ENCODE peak calls at places on chromosomes 4 and X, in ten cellular contexts. One of them, this sample, is unnamed. For H3K27me3, the result is how much of the 10 kb centered on the place peaks cover.

GRCh38 chrX:153405426-153405825 is 4.3 kb upstream of the PNMA6E start:
- DNase-seq in transverse colon: no peak
- DNase-seq in Peyer's patch: no peak
- DNase-seq in IMR-90: no peak
- DNase-seq in suprapubic skin: no peak
- DNase-seq in heart left ventricle: no peak
- DNase-seq in spleen: peak
- DNase-seq in HCT116: no peak
- DNase-seq in tibial nerve: no peak
- DNase-seq in HepG2: no peak
- DNase-seq in this sample: no peak

GRCh38 chr4:168694669-168695068 is 197.8 kb downstream of the PALLD start:
- DNase-seq in transverse colon: no peak
- DNase-seq in Peyer's patch: no peak
- DNase-seq in IMR-90: peak
- DNase-seq in suprapubic skin: no peak
- DNase-seq in heart left ventricle: no peak
- DNase-seq in spleen: no peak
- DNase-seq in HCT116: no peak
- DNase-seq in tibial nerve: no peak
- DNase-seq in HepG2: no peak
- DNase-seq in this sample: no peak

GRCh38 chr4:143482753-143483362 is 30.6 kb upstream of the SMARCA5 start:
- DNase-seq in transverse colon: no peak
- DNase-seq in Peyer's patch: no peak
- DNase-seq in IMR-90: peak
- DNase-seq in suprapubic skin: no peak
- DNase-seq in heart left ventricle: peak
- DNase-seq in spleen: no peak
- DNase-seq in HCT116: peak
- DNase-seq in tibial nerve: no peak
- DNase-seq in HepG2: peak
- DNase-seq in this sample: no peak

GRCh38 chr4:79575709-79576479 is 167.9 kb upstream of the GK2 start:
- DNase-seq in transverse colon: no peak
- DNase-seq in Peyer's patch: no peak
- DNase-seq in IMR-90: no peak
- DNase-seq in suprapubic skin: no peak
- DNase-seq in heart left ventricle: no peak
- DNase-seq in spleen: no peak
- DNase-seq in HCT116: no peak
- DNase-seq in tibial nerve: no peak
- DNase-seq in HepG2: no peak
- DNase-seq in this sample: no peak

GRCh38 chrX:40068048-40068447 is 29.7 kb downstream of the BCOR start:
- DNase-seq in transverse colon: no peak
- DNase-seq in Peyer's patch: no peak
- DNase-seq in IMR-90: no peak
- DNase-seq in suprapubic skin: peak
- DNase-seq in heart left ventricle: no peak
- DNase-seq in spleen: no peak
- DNase-seq in HCT116: no peak
- DNase-seq in tibial nerve: no peak
- DNase-seq in HepG2: no peak
- DNase-seq in this sample: no peak

GRCh38 chr4:5361968-5362367 is 310.7 kb downstream of the STK32B start:
- DNase-seq in transverse colon: no peak
- DNase-seq in Peyer's patch: no peak
- DNase-seq in IMR-90: peak
- DNase-seq in suprapubic skin: no peak
- DNase-seq in heart left ventricle: no peak
- DNase-seq in spleen: no peak
- DNase-seq in HCT116: no peak
- DNase-seq in tibial nerve: no peak
- DNase-seq in HepG2: no peak
- DNase-seq in this sample: no peak

GRCh38 chr4:77142642-77143020 is 14.4 kb upstream of the CCNG2 start:
- DNase-seq in transverse colon: no peak
- DNase-seq in Peyer's patch: no peak
- DNase-seq in IMR-90: no peak
- DNase-seq in suprapubic skin: no peak
- DNase-seq in heart left ventricle: no peak
- DNase-seq in spleen: no peak
- DNase-seq in HCT116: no peak
- DNase-seq in tibial nerve: no peak
- DNase-seq in HepG2: no peak
- DNase-seq in this sample: no peak

GRCh38 chr4:32775049-32775448 is 2054.9 kb downstream of the PCDH7 start:
- DNase-seq in transverse colon: no peak
- DNase-seq in Peyer's patch: no peak
- DNase-seq in IMR-90: no peak
- DNase-seq in suprapubic skin: no peak
- DNase-seq in heart left ventricle: no peak
- DNase-seq in spleen: no peak
- DNase-seq in HCT116: peak
- DNase-seq in tibial nerve: no peak
- DNase-seq in HepG2: peak
- DNase-seq in this sample: no peak

GRCh38 chr4:184848510-184848909 is 22.7 kb upstream of the ACSL1 start:
- DNase-seq in transverse colon: no peak
- DNase-seq in Peyer's patch: no peak
- DNase-seq in IMR-90: no peak
- DNase-seq in suprapubic skin: no peak
- DNase-seq in heart left ventricle: no peak
- DNase-seq in spleen: no peak
- DNase-seq in HCT116: no peak
- DNase-seq in tibial nerve: no peak
- DNase-seq in HepG2: no peak
- DNase-seq in this sample: no peak

GRCh38 chr4:184849184-184849583 is 23.4 kb upstream of the ACSL1 start:
- DNase-seq in transverse colon: no peak
- DNase-seq in Peyer's patch: no peak
- DNase-seq in IMR-90: no peak
- DNase-seq in suprapubic skin: no peak
- DNase-seq in heart left ventricle: no peak
- DNase-seq in spleen: no peak
- DNase-seq in HCT116: no peak
- DNase-seq in tibial nerve: no peak
- DNase-seq in HepG2: no peak
- DNase-seq in this sample: no peak

GRCh38 chr4:184851200-184851541 is 25.4 kb upstream of the ACSL1 start:
- DNase-seq in transverse colon: peak
- DNase-seq in Peyer's patch: peak
- DNase-seq in IMR-90: no peak
- DNase-seq in suprapubic skin: no peak
- DNase-seq in heart left ventricle: no peak
- DNase-seq in spleen: no peak
- DNase-seq in HCT116: no peak
- DNase-seq in tibial nerve: no peak
- DNase-seq in HepG2: no peak
- DNase-seq in this sample: no peak

GRCh38 chr4:184853385-184853784 is 27.6 kb upstream of the ACSL1 start:
- DNase-seq in transverse colon: no peak
- DNase-seq in Peyer's patch: no peak
- DNase-seq in IMR-90: no peak
- DNase-seq in suprapubic skin: no peak
- DNase-seq in heart left ventricle: no peak
- DNase-seq in spleen: no peak
- DNase-seq in HCT116: no peak
- DNase-seq in tibial nerve: no peak
- DNase-seq in HepG2: no peak
- DNase-seq in this sample: no peak

DNA sequence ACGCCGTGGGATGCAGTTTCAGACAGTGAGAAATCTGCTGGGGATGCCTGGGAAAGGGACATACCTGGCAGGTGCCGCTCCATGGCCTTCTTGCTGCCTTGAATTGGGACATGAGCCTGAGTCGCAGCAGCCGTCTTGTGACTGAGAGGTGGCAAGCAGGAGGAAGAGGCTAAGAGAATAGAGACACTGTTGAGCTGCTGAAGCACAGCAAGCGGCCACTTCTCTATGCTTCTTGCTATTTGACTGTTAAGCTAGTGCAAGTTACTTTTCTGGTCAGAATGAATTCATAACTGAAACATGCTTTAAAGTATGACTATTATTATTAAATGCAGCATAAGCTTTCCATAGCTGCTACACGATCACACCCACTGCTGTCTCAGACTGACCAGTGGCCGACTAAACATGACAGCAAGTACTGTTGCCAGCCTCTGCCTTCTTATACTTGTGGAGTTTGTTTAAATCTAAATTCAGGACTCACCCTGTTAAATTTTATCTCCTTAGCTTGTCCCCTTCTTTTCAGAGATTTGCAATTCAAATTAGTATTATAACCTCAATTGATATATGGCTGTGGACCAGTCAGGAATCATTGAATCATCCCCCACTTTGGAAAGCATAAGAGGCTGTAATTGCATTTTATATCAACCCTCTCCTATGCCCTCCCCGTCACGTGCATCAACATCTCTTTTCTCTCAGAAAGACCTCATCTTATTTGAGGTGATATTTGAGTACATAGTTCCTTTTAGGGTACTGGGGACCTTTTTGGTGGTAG is 24.8 kb upstream of the ACSL1 start:
- DNase-seq in transverse colon: no peak
- DNase-seq in Peyer's patch: peak
- DNase-seq in IMR-90: no peak
- DNase-seq in suprapubic skin: no peak
- DNase-seq in heart left ventricle: no peak
- DNase-seq in spleen: peak
- DNase-seq in HCT116: no peak
- DNase-seq in tibial nerve: no peak
- DNase-seq in HepG2: no peak
- DNase-seq in this sample: no peak
- TF ChIP-seq POLR2A in transverse colon: no peak
- TF ChIP-seq POLR2A in Peyer's patch: no peak
- TF ChIP-seq POLR2A in IMR-90: no peak
- TF ChIP-seq POLR2A in suprapubic skin: no peak
- TF ChIP-seq POLR2A in heart left ventricle: no peak
- TF ChIP-seq POLR2A in spleen: no peak
- TF ChIP-seq POLR2A in HCT116: no peak
- TF ChIP-seq POLR2A in tibial nerve: peak
- TF ChIP-seq POLR2A in HepG2: no peak
- TF ChIP-seq POLR2A in this sample: no peak

GRCh38 chrX:25006586-25007058 is 9.1 kb downstream of the ARX start:
- DNase-seq in transverse colon: no peak
- DNase-seq in Peyer's patch: no peak
- DNase-seq in IMR-90: no peak
- DNase-seq in suprapubic skin: no peak
- DNase-seq in heart left ventricle: no peak
- DNase-seq in spleen: no peak
- DNase-seq in HCT116: no peak
- DNase-seq in tibial nerve: no peak
- DNase-seq in HepG2: no peak
- DNase-seq in this sample: no peak

GRCh38 chrX:25004040-25004439 is 11.7 kb downstream of the ARX start:
- DNase-seq in transverse colon: no peak
- DNase-seq in Peyer's patch: no peak
- DNase-seq in IMR-90: no peak
- DNase-seq in suprapubic skin: no peak
- DNase-seq in heart left ventricle: no peak
- DNase-seq in spleen: no peak
- DNase-seq in HCT116: no peak
- DNase-seq in tibial nerve: no peak
- DNase-seq in HepG2: no peak
- DNase-seq in this sample: no peak

GRCh38 chrX:25004485-25005032 is 11.2 kb downstream of the ARX start:
- DNase-seq in transverse colon: no peak
- DNase-seq in Peyer's patch: no peak
- DNase-seq in IMR-90: no peak
- DNase-seq in suprapubic skin: no peak
- DNase-seq in heart left ventricle: no peak
- DNase-seq in spleen: no peak
- DNase-seq in HCT116: no peak
- DNase-seq in tibial nerve: no peak
- DNase-seq in HepG2: no peak
- DNase-seq in this sample: peak

GRCh38 chrX:25005382-25006185 is 10.2 kb downstream of the ARX start:
- DNase-seq in transverse colon: no peak
- DNase-seq in Peyer's patch: no peak
- DNase-seq in IMR-90: no peak
- DNase-seq in suprapubic skin: no peak
- DNase-seq in heart left ventricle: no peak
- DNase-seq in spleen: no peak
- DNase-seq in HCT116: no peak
- DNase-seq in tibial nerve: no peak
- DNase-seq in HepG2: no peak
- DNase-seq in this sample: peak

GRCh38 chrX:25005034-25005381 is 10.8 kb downstream of the ARX start:
- DNase-seq in transverse colon: no peak
- DNase-seq in Peyer's patch: no peak
- DNase-seq in IMR-90: no peak
- DNase-seq in suprapubic skin: no peak
- DNase-seq in heart left ventricle: no peak
- DNase-seq in spleen: no peak
- DNase-seq in HCT116: no peak
- DNase-seq in tibial nerve: no peak
- DNase-seq in HepG2: no peak
- DNase-seq in this sample: no peak
- H3K27me3 ChIP-seq in transverse colon: half or more
- H3K27me3 ChIP-seq in Peyer's patch: under half
- H3K27me3 ChIP-seq in IMR-90: half or more
- H3K27me3 ChIP-seq in suprapubic skin: half or more
- H3K27me3 ChIP-seq in heart left ventricle: under half
- H3K27me3 ChIP-seq in spleen: half or more
- H3K27me3 ChIP-seq in HCT116: under half
- H3K27me3 ChIP-seq in tibial nerve: under half
- H3K27me3 ChIP-seq in HepG2: under half
- H3K27me3 ChIP-seq in this sample: under half

DNA sequence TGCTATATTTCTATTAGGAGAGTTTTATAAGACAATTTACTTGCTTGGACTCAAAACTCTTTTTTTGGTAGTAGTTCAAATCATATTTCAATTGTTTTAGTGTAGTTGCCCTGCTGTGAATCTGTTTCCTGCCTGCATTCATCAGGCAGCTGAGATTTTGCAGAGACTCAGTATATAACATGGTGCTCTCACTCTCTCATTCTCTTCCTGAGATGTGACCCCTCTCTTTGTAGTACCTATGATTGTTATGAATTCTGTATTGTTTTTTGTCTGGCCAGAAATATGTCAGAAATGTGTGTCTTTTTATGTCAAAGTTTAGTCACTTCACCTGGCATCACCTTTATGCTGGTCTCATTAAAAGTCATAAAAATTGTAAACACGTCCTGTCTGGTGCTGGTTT is 374.0 kb downstream of the RAPGEF2 start:
- DNase-seq in transverse colon: no peak
- DNase-seq in Peyer's patch: no peak
- DNase-seq in IMR-90: no peak
- DNase-seq in suprapubic skin: no peak
- DNase-seq in heart left ventricle: no peak
- DNase-seq in spleen: no peak
- DNase-seq in HCT116: no peak
- DNase-seq in tibial nerve: no peak
- DNase-seq in HepG2: no peak
- DNase-seq in this sample: no peak
- TF ChIP-seq POLR2A in transverse colon: no peak
- TF ChIP-seq POLR2A in Peyer's patch: no peak
- TF ChIP-seq POLR2A in IMR-90: no peak
- TF ChIP-seq POLR2A in suprapubic skin: no peak
- TF ChIP-seq POLR2A in heart left ventricle: no peak
- TF ChIP-seq POLR2A in spleen: no peak
- TF ChIP-seq POLR2A in HCT116: no peak
- TF ChIP-seq POLR2A in tibial nerve: no peak
- TF ChIP-seq POLR2A in HepG2: no peak
- TF ChIP-seq POLR2A in this sample: no peak

GRCh38 chrX:20459410-20460350 is 193.0 kb upstream of the RPS6KA3 start:
- DNase-seq in transverse colon: no peak
- DNase-seq in Peyer's patch: no peak
- DNase-seq in IMR-90: no peak
- DNase-seq in suprapubic skin: no peak
- DNase-seq in heart left ventricle: no peak
- DNase-seq in spleen: no peak
- DNase-seq in HCT116: no peak
- DNase-seq in tibial nerve: no peak
- DNase-seq in HepG2: no peak
- DNase-seq in this sample: no peak
- H3K27me3 ChIP-seq in transverse colon: under half
- H3K27me3 ChIP-seq in Peyer's patch: under half
- H3K27me3 ChIP-seq in IMR-90: under half
- H3K27me3 ChIP-seq in suprapubic skin: under half
- H3K27me3 ChIP-seq in heart left ventricle: under half
- H3K27me3 ChIP-seq in spleen: under half
- H3K27me3 ChIP-seq in HCT116: under half
- H3K27me3 ChIP-seq in tibial nerve: under half
- H3K27me3 ChIP-seq in HepG2: under half
- H3K27me3 ChIP-seq in this sample: under half